ENCODE peak calls at places on chromosomes 7 and 10, in four cellular contexts. F, P, Q and M are unnamed samples.

GRCh38 chr7:94182066-94182465 is 177.9 kb upstream of the BET1 start:
- DNase-seq in F (no peak), P (no peak), Q (no peak), M (peak; percentile 10)

GRCh38 chr10:74058071-74058470 is 60.2 kb downstream of the VCL start:
- DNase-seq in F (no peak), P (no peak), Q (no peak), M (no peak)

GRCh38 chr7:112427984-112428383 is 22.3 kb upstream of the IFRD1 start:
- DNase-seq in F (no peak), P (no peak), Q (no peak), M (no peak)

GRCh38 chr7:104444019-104444418 is 115.6 kb downstream of the LHFPL3 start:
- DNase-seq in F (no peak), P (no peak), Q (no peak), M (no peak)

GRCh38 chr7:106370542-106370941 is 85.8 kb upstream of the NAMPT start:
- DNase-seq in F (no peak), P (no peak), Q (no peak), M (no peak)

GRCh38 chr10:62048919-62049636 is 147.6 kb downstream of the ARID5B start:
- DNase-seq in F (peak; percentile 46), P (no peak), Q (peak; percentile 68), M (no peak)

GRCh38 chr7:3558410-3558809 is 257.4 kb downstream of the SDK1 start:
- DNase-seq in F (no peak), P (no peak), Q (no peak), M (no peak)

GRCh38 chr10:124095096-124095495 is 1.7 kb upstream of the CHST15 start:
- DNase-seq in F (no peak), P (no peak), Q (no peak), M (no peak)

GRCh38 chr10:76902949-76903348 is 734.7 kb downstream of the KCNMA1 start:
- DNase-seq in F (no peak), P (no peak), Q (peak; percentile 81), M (peak; percentile 7)

GRCh38 chr7:102101111-102101551 is 185.5 kb upstream of the SH2B2 start:
- DNase-seq in F (no peak), P (no peak), Q (peak; percentile 35), M (no peak)

GRCh38 chr7:116356979-116357378 is 142.6 kb upstream of the CAV2 start:
- DNase-seq in F (no peak), P (no peak), Q (no peak), M (no peak)

GRCh38 chr7:112891698-112892097 is 101.5 kb upstream of the TMEM168 start:
- DNase-seq in F (no peak), P (no peak), Q (no peak), M (no peak)

GRCh38 chr10:18635995-18636394 is 15.4 kb downstream of the NSUN6 start:
- DNase-seq in F (no peak), P (no peak), Q (no peak), M (no peak)

GRCh38 chr7:52749880-52750279 is 285.6 kb upstream of the POM121L12 start:
- DNase-seq in F (no peak), P (no peak), Q (peak; percentile 55), M (no peak)

GRCh38 chr7:66250711-66251110 is 45.6 kb downstream of the TPST1 start:
- DNase-seq in F (no peak), P (no peak), Q (no peak), M (no peak)

DNA sequence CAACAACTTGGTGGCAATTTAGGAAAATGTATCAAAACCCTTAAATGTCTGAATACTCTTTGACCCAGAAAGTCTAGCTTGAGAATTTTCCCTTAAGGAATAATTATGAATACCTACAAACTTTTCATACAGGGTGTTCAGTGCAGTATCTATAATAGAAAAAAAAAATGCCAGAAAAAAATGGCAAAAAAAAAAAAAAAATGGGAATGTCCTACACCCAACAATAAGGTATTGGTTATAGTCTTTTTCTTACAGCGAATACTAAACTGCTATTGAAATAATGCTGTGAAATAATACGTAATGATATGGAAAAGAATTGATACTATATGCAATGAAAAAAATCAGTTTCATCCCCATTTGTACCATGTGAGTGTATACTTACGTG is 44.3 kb downstream of the ZNF800 start:
- DNase-seq in F (no peak), P (no peak), Q (no peak), M (no peak)
- TF ChIP-seq SP1 in F (no peak), P (no peak), Q (no peak), M (no peak)

GRCh38 chr10:90087197-90088007 is 386.0 kb downstream of the KIF20B start:
- DNase-seq in F (no peak), P (peak; percentile 69), Q (no peak), M (peak; percentile 98)
- TF ChIP-seq EGR1 in F (no peak), P (no peak), Q (no peak), M (peak; percentile 57)

GRCh38 chr10:60162631-60163030 is 227.0 kb downstream of the ANK3 start:
- DNase-seq in F (no peak), P (no peak), Q (no peak), M (no peak)

GRCh38 chr10:60170250-60170649 is 219.4 kb downstream of the ANK3 start:
- DNase-seq in F (no peak), P (no peak), Q (no peak), M (no peak)

GRCh38 chr10:60169111-60169510 is 220.6 kb downstream of the ANK3 start:
- DNase-seq in F (no peak), P (no peak), Q (no peak), M (no peak)

GRCh38 chr10:60163786-60164185 is 225.9 kb downstream of the ANK3 start:
- DNase-seq in F (no peak), P (no peak), Q (no peak), M (no peak)

DNA sequence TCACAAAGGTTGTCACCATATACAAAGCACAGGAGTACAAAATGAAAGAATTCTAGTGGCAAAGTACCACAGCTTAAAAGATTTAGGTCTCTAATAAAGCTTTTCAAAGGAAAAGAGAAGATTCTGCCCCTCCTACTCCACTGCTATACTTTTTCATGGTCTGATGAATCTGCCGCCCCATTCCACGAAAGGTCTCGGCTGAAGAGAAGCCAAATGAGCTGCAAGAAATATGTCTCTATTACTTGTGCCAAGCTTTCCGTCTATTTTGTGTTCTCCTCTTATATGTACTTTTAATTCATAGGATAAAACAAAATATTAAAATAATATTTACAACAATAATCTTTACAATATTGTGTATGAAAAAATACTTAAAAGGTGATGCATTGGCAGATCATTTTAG is 222.6 kb downstream of the ANK3 start:
- DNase-seq in F (no peak), P (no peak), Q (no peak), M (no peak)
- TF ChIP-seq MAX in F (no peak), P (no peak), Q (no peak), M (no peak)

GRCh38 chr10:113765910-113766309 is 14.4 kb downstream of the PLEKHS1 start:
- DNase-seq in F (no peak), P (no peak), Q (no peak), M (no peak)

GRCh38 chr10:113770346-113770745 is 18.9 kb downstream of the PLEKHS1 start:
- DNase-seq in F (no peak), P (no peak), Q (no peak), M (no peak)

GRCh38 chr10:113762083-113762482 is 10.6 kb downstream of the PLEKHS1 start:
- DNase-seq in F (no peak), P (no peak), Q (no peak), M (no peak)

GRCh38 chr10:113767222-113767621 is 15.7 kb downstream of the PLEKHS1 start:
- DNase-seq in F (no peak), P (no peak), Q (no peak), M (no peak)

GRCh38 chr10:113764598-113764997 is 13.1 kb downstream of the PLEKHS1 start:
- DNase-seq in F (no peak), P (no peak), Q (no peak), M (no peak)
- TF ChIP-seq SP1 in F (no peak), P (no peak), Q (no peak), M (no peak)

GRCh38 chr10:68899186-68899745 is 1.8 kb upstream of the DDX50 start:
- DNase-seq in F (no peak), P (no peak), Q (no peak), M (no peak)

GRCh38 chr10:68897336-68897741 is 3.8 kb upstream of the DDX50 start:
- DNase-seq in F (peak; percentile 31), P (no peak), Q (peak; percentile 59), M (peak; percentile 48)

GRCh38 chr10:68901106-68901927 is at the start of gene DDX50:
- DNase-seq in F (peak; percentile 94), P (peak; percentile 97), Q (peak; percentile 97), M (peak; percentile 96)

GRCh38 chr10:68902382-68902781 is 1.3 kb downstream of the DDX50 start:
- DNase-seq in F (no peak), P (no peak), Q (no peak), M (no peak)

DNA sequence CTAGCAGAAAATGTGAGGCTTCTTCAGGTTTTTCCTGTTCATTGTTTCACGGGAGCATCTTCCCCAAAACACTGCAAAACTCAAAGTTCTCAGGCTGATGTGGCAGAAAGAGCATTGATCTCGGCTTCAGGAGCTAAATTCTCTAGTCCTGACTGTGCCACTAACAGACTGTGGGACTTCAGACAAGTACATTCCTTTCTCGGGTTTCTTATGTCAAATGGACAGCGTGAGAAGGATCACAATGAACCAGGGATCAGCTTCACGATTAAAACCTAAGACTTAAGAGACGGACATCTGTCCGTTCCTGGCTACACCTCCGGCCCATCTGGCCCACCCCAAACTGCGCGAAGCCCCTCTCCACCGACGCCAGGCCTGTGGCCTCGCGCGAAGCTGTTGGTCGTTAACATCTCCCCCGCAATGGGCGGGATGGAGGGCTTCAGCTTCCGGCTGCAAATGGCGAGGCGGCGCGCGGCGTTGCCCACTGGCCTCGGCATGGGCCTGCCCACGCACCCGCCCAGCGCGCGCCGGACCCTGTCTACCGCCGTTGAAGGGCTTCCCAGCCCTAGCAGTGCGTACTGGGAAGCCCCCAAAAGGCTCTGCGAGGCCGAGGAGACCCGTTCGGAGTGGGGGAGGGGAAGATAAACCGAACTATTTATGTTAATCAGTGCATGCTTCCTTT is 549 bp upstream of the DDX50 start:
- DNase-seq in F (no peak), P (peak; percentile 13), Q (peak; percentile 85), M (no peak)
- TF ChIP-seq EGR1 in F (peak; percentile 91), P (no peak), Q (peak; percentile 66), M (no peak)

DNA sequence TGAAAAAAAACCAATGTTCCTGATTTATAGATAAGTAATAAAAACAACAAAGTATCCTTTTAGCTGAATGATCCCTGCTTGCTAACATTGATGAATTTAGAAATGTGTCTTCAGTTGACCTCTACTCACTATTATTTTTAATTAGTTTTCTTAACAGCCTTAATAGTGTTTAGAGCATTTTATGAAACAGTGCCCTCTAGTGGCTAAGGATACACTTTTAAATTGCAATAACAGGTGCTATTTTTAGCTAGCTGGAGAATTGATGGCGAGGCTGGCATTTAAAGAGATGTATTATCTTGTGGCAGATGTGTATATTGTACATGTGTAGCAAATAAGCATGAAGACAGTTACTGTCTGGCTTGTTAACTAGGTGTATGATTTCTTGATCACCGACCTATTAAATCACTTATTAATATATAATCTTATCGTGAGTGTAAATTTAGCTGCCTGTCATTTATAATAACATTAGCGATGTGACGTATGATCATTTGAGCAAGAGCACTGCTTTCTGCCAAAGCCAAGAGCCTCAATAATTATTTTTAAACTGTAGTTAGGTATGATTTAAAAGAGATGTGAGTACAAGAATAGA is 451.9 kb downstream of the DPP6 start:
- DNase-seq in F (peak; percentile 57), P (no peak), Q (no peak), M (peak; percentile 22)
- TF ChIP-seq MAX in F (no peak), P (no peak), Q (no peak), M (no peak)